ENCODE peak calls at places on chromosome 20, in seven cellular contexts. F is IMR-90, I is Peyer's patch, H is suprapubic skin, T is esophagus squamous epithelium, D is uterus, C is HepG2. B is an unnamed sample.

GRCh38 chr20:10352934-10353866 is 80.8 kb downstream of the MKKS start:
- DNase-seq in F (no peak), I (no peak), H (no peak), T (no peak), D (no peak), C (peak; percentile 57), B (no peak)

GRCh38 chr20:57659789-57660509 is 39.7 kb upstream of the ZBP1 start:
- DNase-seq in F (no peak), I (no peak), H (peak; percentile 38), T (no peak), D (peak; percentile 13), C (no peak), B (no peak)

GRCh38 chr20:4171538-4172116 is 156.3 kb upstream of the RNF24 start:
- DNase-seq in F (peak; percentile 21), I (no peak), H (no peak), T (no peak), D (no peak), C (peak; percentile 98), B (no peak)

GRCh38 chr20:57964011-57964862 is 254.4 kb upstream of the PMEPA1 start:
- DNase-seq in F (no peak), I (no peak), H (no peak), T (no peak), D (no peak), C (no peak), B (no peak)

GRCh38 chr20:31572042-31572700 is 32.9 kb upstream of the ID1 start:
- DNase-seq in F (no peak), I (no peak), H (no peak), T (no peak), D (no peak), C (no peak), B (no peak)

GRCh38 chr20:32507998-32508774 is 76.9 kb downstream of the NOL4L start:
- DNase-seq in F (no peak), I (no peak), H (no peak), T (no peak), D (no peak), C (no peak), B (no peak)

GRCh38 chr20:8172191-8172590 is 40.1 kb downstream of the PLCB1 start:
- DNase-seq in F (no peak), I (no peak), H (no peak), T (no peak), D (no peak), C (peak; percentile 41), B (no peak)

GRCh38 chr20:37593710-37594109 is 66.0 kb upstream of the BLCAP start:
- DNase-seq in F (no peak), I (no peak), H (no peak), T (no peak), D (no peak), C (no peak), B (no peak)

GRCh38 chr20:11542645-11543044 is 375.0 kb upstream of the BTBD3 start:
- DNase-seq in F (no peak), I (no peak), H (no peak), T (no peak), D (no peak), C (no peak), B (no peak)

GRCh38 chr20:11180186-11180585 is 506.4 kb upstream of the JAG1 start:
- DNase-seq in F (no peak), I (no peak), H (no peak), T (no peak), D (no peak), C (peak; percentile 31), B (no peak)

GRCh38 chr20:58219342-58219700 is 9.1 kb downstream of the ANKRD60 start:
- DNase-seq in F (peak; percentile 87), I (no peak), H (no peak), T (no peak), D (no peak), C (no peak), B (no peak)

GRCh38 chr20:40689943-40690835 is 1.2 kb upstream of the MAFB start:
- DNase-seq in F (peak; percentile 79), I (peak; percentile 91), H (peak; percentile 93), T (no peak), D (peak; percentile 88), C (peak; percentile 85), B (peak; percentile 92)

GRCh38 chr20:50594231-50594590 is 84.0 kb downstream of the PTPN1 start:
- DNase-seq in F (no peak), I (no peak), H (no peak), T (no peak), D (no peak), C (no peak), B (no peak)

GRCh38 chr20:50317644-50318043 is 127.0 kb downstream of the CEBPB start:
- DNase-seq in F (no peak), I (no peak), H (no peak), T (no peak), D (no peak), C (no peak), B (no peak)

GRCh38 chr20:8408587-8409307 is 276.7 kb downstream of the PLCB1 start:
- DNase-seq in F (no peak), I (no peak), H (no peak), T (no peak), D (no peak), C (no peak), B (no peak)

GRCh38 chr20:8693709-8694108 is 375.2 kb upstream of the PLCB4 start:
- DNase-seq in F (peak; percentile 93), I (no peak), H (no peak), T (no peak), D (no peak), C (no peak), B (no peak)

DNA sequence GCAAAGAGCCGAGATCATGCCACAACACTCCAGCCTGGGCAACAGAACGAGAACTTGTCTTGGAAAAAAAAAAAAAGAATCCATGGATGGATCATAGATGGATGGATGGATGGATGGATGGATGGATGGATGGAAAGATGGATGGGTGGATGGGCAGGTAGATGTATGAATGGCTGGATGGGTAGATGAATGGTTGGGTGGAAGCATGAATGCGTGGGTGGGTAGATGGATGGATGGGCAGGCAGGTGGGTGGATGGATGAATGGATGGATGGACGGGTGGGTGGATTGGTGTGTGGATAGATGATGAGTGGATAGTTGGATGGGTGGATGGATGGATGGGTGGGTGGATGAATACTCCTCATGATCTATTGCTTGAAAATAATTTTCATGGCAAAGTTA is 1.4 kb downstream of the JPH2 start:
- DNase-seq in F (no peak), I (no peak), H (no peak), T (no peak), D (no peak), C (no peak), B (no peak)
- H3K4me3 ChIP-seq in F (no peak overlapping the region), I (no peak overlapping the region), H (peak overlapping the region; percentile 53), T (peak overlapping the region; percentile 51), D (peak overlapping the region; percentile 59), C (no peak overlapping the region), B (no peak overlapping the region)

GRCh38 chr20:16606468-16606867 is 33.2 kb upstream of the KIF16B start:
- DNase-seq in F (no peak), I (no peak), H (no peak), T (no peak), D (no peak), C (no peak), B (no peak)

GRCh38 chr20:16609066-16609465 is 35.8 kb upstream of the KIF16B start:
- DNase-seq in F (no peak), I (no peak), H (no peak), T (no peak), D (no peak), C (no peak), B (no peak)

GRCh38 chr20:16608265-16608636 is 35.0 kb upstream of the KIF16B start:
- DNase-seq in F (no peak), I (no peak), H (no peak), T (no peak), D (no peak), C (no peak), B (peak; percentile 27)

GRCh38 chr20:16611832-16612231 is 38.6 kb upstream of the KIF16B start:
- DNase-seq in F (no peak), I (no peak), H (no peak), T (no peak), D (no peak), C (no peak), B (no peak)

DNA sequence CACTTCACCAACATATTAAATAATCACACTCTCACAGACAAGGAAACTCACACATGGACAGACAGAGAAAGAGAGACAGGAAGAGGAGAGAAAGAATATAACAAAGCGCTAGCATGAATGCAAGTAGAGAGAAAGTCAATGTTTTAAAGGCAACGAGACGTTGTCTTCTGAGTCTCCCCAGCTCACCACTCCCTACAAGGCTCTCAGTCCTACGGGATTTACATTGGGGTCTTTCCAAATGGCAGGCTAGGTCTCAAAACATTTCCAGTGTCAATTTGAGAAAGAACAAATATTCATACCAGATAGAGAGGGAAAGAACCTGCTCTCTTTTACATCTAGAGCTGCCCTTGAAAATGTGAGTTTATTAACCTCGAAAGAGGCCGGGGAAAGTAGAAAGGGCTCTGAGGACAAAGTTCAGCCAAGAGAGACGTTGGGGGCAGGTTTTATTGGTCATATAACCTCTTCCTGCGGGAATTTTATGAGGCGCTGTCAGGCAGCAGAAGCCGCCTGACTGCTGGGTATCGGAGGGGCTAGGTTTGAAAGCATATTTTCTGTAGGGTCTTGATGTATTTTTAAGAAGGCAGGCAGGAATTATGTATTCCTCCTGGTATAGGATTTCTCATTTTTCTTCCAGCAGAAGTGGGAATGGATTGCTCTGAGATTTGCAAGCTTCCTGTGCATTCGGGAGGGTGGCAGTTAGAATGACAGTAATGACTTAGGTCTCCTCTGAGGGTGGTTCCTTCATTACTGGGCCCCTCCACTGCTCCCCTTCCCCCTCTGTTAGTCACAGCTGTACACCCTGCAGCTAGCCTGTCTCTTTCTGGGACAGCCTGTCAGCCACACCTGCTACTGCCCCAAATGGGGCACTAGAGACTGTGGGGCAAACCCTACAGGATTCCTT is 34.4 kb upstream of the KIF16B start:
- DNase-seq in F (no peak), I (peak; percentile 69), H (no peak), T (no peak), D (no peak), C (peak; percentile 37), B (no peak)
- TF ChIP-seq POLR2A in F (no peak), I (no peak), H (no peak), T (no peak), D (no peak), C (no peak), B (no peak)

GRCh38 chr20:62104791-62105345 is 17.4 kb upstream of the LSM14B start:
- DNase-seq in F (peak; percentile 46), I (no peak), H (no peak), T (no peak), D (peak; percentile 37), C (no peak), B (no peak)
- H3K9me3 ChIP-seq in F (peaks cover 48% of the 10 kb centered on the region), I (peaks cover 48% of the 10 kb centered on the region), H (peaks cover 25% of the 10 kb centered on the region), T (no peaks in the 10 kb centered on the region), D (peaks cover 12% of the 10 kb centered on the region), C (peaks cover 29% of the 10 kb centered on the region), B (no peaks in the 10 kb centered on the region)

GRCh38 chr20:47574616-47575401 is 73.1 kb downstream of the NCOA3 start:
- DNase-seq in F (peak; percentile 49), I (no peak), H (no peak), T (no peak), D (no peak), C (no peak), B (no peak)

GRCh38 chr20:47578543-47578942 is 76.9 kb downstream of the NCOA3 start:
- DNase-seq in F (no peak), I (no peak), H (no peak), T (no peak), D (no peak), C (no peak), B (no peak)

GRCh38 chr20:47577271-47577670 is 75.6 kb downstream of the NCOA3 start:
- DNase-seq in F (no peak), I (no peak), H (no peak), T (no peak), D (no peak), C (no peak), B (no peak)

GRCh38 chr20:47573586-47573985 is 71.9 kb downstream of the NCOA3 start:
- DNase-seq in F (no peak), I (no peak), H (no peak), T (no peak), D (no peak), C (no peak), B (no peak)

GRCh38 chr20:47576516-47577033 is 74.9 kb downstream of the NCOA3 start:
- DNase-seq in F (peak; percentile 90), I (peak; percentile 71), H (no peak), T (no peak), D (peak; percentile 43), C (peak; percentile 97), B (no peak)
- H3K4me3 ChIP-seq in F (no peak overlapping the region), I (peak overlapping the region; percentile 12), H (no peak overlapping the region), T (no peak overlapping the region), D (no peak overlapping the region), C (peak overlapping the region; percentile 22), B (no peak overlapping the region)

B was measured in tibial nerve.